ENCODE peak calls at places on chromosome X, in five cellular contexts. One of them, this sample, is unnamed.

GRCh38 chrX:148024425-148025148 is 43.5 kb downstream of the FMR1NB start:
- DNase-seq in HepG2: no peak
- DNase-seq in prostate gland: no peak
- DNase-seq in fibroblast of lung: no peak
- DNase-seq in testis: no peak
- DNase-seq in this sample: no peak

GRCh38 chrX:151722241-151722846 is 6.5 kb downstream of the FATE1 start:
- DNase-seq in fibroblast of lung: peak; percentile 0
- DNase-seq in prostate gland: no peak
- DNase-seq in testis: no peak
- DNase-seq in HepG2: peak; percentile 7
- DNase-seq in this sample: no peak

GRCh38 chrX:43556207-43556606 is 99.9 kb upstream of the MAOA start:
- DNase-seq in testis: no peak
- DNase-seq in HepG2: no peak
- DNase-seq in prostate gland: no peak
- DNase-seq in fibroblast of lung: no peak
- DNase-seq in this sample: no peak

GRCh38 chrX:53831662-53832635 is 145.4 kb upstream of the HUWE1 start:
- DNase-seq in fibroblast of lung: peak; percentile 21
- DNase-seq in prostate gland: peak; percentile 21
- DNase-seq in testis: peak; percentile 42
- DNase-seq in HepG2: peak; percentile 20
- DNase-seq in this sample: no peak

GRCh38 chrX:15142084-15142715 is 127.7 kb downstream of the ASB9 start:
- DNase-seq in prostate gland: no peak
- DNase-seq in fibroblast of lung: no peak
- DNase-seq in HepG2: peak; percentile 1
- DNase-seq in testis: no peak
- DNase-seq in this sample: no peak

GRCh38 chrX:46733226-46733625 is 25.7 kb downstream of the SLC9A7 start:
- DNase-seq in HepG2: no peak
- DNase-seq in prostate gland: no peak
- DNase-seq in fibroblast of lung: no peak
- DNase-seq in testis: no peak
- DNase-seq in this sample: no peak

GRCh38 chrX:45824471-45824870 is 623.8 kb upstream of the DIPK2B start:
- DNase-seq in testis: no peak
- DNase-seq in HepG2: peak; percentile 11
- DNase-seq in fibroblast of lung: peak; percentile 92
- DNase-seq in prostate gland: no peak
- DNase-seq in this sample: no peak

GRCh38 chrX:137926090-137926489 is 360.2 kb downstream of the ZIC3 start:
- DNase-seq in prostate gland: no peak
- DNase-seq in testis: no peak
- DNase-seq in HepG2: no peak
- DNase-seq in fibroblast of lung: no peak
- DNase-seq in this sample: peak; percentile 6

GRCh38 chrX:115642895-115643530 is 82.0 kb downstream of the PLS3 start:
- DNase-seq in prostate gland: peak; percentile 14
- DNase-seq in testis: peak; percentile 54
- DNase-seq in fibroblast of lung: peak; percentile 77
- DNase-seq in HepG2: peak; percentile 6
- DNase-seq in this sample: peak; percentile 25

GRCh38 chrX:50838820-50839600 is 25.0 kb upstream of the SHROOM4 start:
- DNase-seq in prostate gland: no peak
- DNase-seq in testis: no peak
- DNase-seq in HepG2: no peak
- DNase-seq in fibroblast of lung: peak; percentile 2
- DNase-seq in this sample: no peak

GRCh38 chrX:47223476-47224250 is 5.2 kb downstream of the CDK16 start:
- DNase-seq in HepG2: no peak
- DNase-seq in fibroblast of lung: no peak
- DNase-seq in prostate gland: no peak
- DNase-seq in testis: no peak
- DNase-seq in this sample: no peak

GRCh38 chrX:6778547-6779231 is 243.8 kb upstream of the VCX3A start:
- DNase-seq in prostate gland: no peak
- DNase-seq in fibroblast of lung: no peak
- DNase-seq in testis: no peak
- DNase-seq in HepG2: no peak
- DNase-seq in this sample: peak; percentile 41

GRCh38 chrX:17007134-17007768 is 60.8 kb downstream of the REPS2 start:
- DNase-seq in prostate gland: no peak
- DNase-seq in HepG2: peak; percentile 4
- DNase-seq in fibroblast of lung: peak; percentile 43
- DNase-seq in testis: no peak
- DNase-seq in this sample: no peak

GRCh38 chrX:155056877-155057792 is 13.8 kb downstream of the CMC4 start:
- DNase-seq in HepG2: peak; percentile 43
- DNase-seq in fibroblast of lung: peak; percentile 76
- DNase-seq in prostate gland: peak; percentile 39
- DNase-seq in testis: peak; percentile 73
- DNase-seq in this sample: peak; percentile 62

GRCh38 chrX:3435057-3435456 is 88.6 kb upstream of the MXRA5 start:
- DNase-seq in testis: no peak
- DNase-seq in prostate gland: no peak
- DNase-seq in fibroblast of lung: no peak
- DNase-seq in HepG2: no peak
- DNase-seq in this sample: no peak

GRCh38 chrX:36867143-36867542 is 141.0 kb upstream of the FAM47C start:
- DNase-seq in testis: no peak
- DNase-seq in fibroblast of lung: peak; percentile 34
- DNase-seq in prostate gland: peak; percentile 4
- DNase-seq in HepG2: peak; percentile 2
- DNase-seq in this sample: no peak

GRCh38 chrX:150508018-150508417 is 60.4 kb upstream of the MTM1 start:
- DNase-seq in HepG2: no peak
- DNase-seq in testis: no peak
- DNase-seq in prostate gland: no peak
- DNase-seq in fibroblast of lung: no peak
- DNase-seq in this sample: no peak

GRCh38 chrX:13647709-13648212 is 5.2 kb upstream of the TCEANC start:
- DNase-seq in HepG2: peak; percentile 78
- DNase-seq in fibroblast of lung: peak; percentile 91
- DNase-seq in prostate gland: no peak
- DNase-seq in testis: peak; percentile 69
- DNase-seq in this sample: no peak

GRCh38 chrX:52368368-52369055 is at the start of gene XAGE2:
- DNase-seq in testis: no peak
- DNase-seq in prostate gland: no peak
- DNase-seq in HepG2: no peak
- DNase-seq in fibroblast of lung: no peak
- DNase-seq in this sample: no peak

GRCh38 chrX:129600981-129601424 is 53.8 kb downstream of the APLN start:
- DNase-seq in fibroblast of lung: peak; percentile 15
- DNase-seq in HepG2: peak; percentile 4
- DNase-seq in testis: peak; percentile 50
- DNase-seq in prostate gland: peak; percentile 4
- DNase-seq in this sample: peak; percentile 49

GRCh38 chrX:141759238-141759637 is 60.7 kb upstream of the SPANXD start:
- DNase-seq in testis: no peak
- DNase-seq in fibroblast of lung: no peak
- DNase-seq in HepG2: no peak
- DNase-seq in prostate gland: no peak
- DNase-seq in this sample: no peak

GRCh38 chrX:140343226-140343873 is 161.5 kb downstream of the SOX3 start:
- DNase-seq in HepG2: no peak
- DNase-seq in prostate gland: no peak
- DNase-seq in testis: no peak
- DNase-seq in fibroblast of lung: no peak
- DNase-seq in this sample: no peak

GRCh38 chrX:12978205-12979010 is 3.5 kb downstream of the TMSB4X start:
- DNase-seq in fibroblast of lung: peak; percentile 79
- DNase-seq in prostate gland: no peak
- DNase-seq in testis: peak; percentile 37
- DNase-seq in HepG2: no peak
- DNase-seq in this sample: no peak

GRCh38 chrX:16578218-16578617 is 71.7 kb upstream of the S100G start:
- DNase-seq in HepG2: no peak
- DNase-seq in fibroblast of lung: peak; percentile 13
- DNase-seq in prostate gland: no peak
- DNase-seq in testis: no peak
- DNase-seq in this sample: no peak

GRCh38 chrX:47234583-47234982 is 1.8 kb downstream of the USP11 start:
- DNase-seq in testis: no peak
- DNase-seq in prostate gland: no peak
- DNase-seq in fibroblast of lung: peak; percentile 43
- DNase-seq in HepG2: no peak
- DNase-seq in this sample: no peak

GRCh38 chrX:22486326-22486725 is 213.6 kb downstream of the CBLL2 start:
- DNase-seq in prostate gland: no peak
- DNase-seq in HepG2: no peak
- DNase-seq in fibroblast of lung: no peak
- DNase-seq in testis: no peak
- DNase-seq in this sample: no peak

GRCh38 chrX:25198253-25198652 is 182.5 kb upstream of the ARX start:
- DNase-seq in fibroblast of lung: peak; percentile 17
- DNase-seq in testis: peak; percentile 18
- DNase-seq in HepG2: no peak
- DNase-seq in prostate gland: no peak
- DNase-seq in this sample: no peak

GRCh38 chrX:42577936-42578335 is 200.0 kb downstream of the PPP1R2C start:
- DNase-seq in prostate gland: no peak
- DNase-seq in HepG2: no peak
- DNase-seq in testis: no peak
- DNase-seq in fibroblast of lung: no peak
- DNase-seq in this sample: no peak

GRCh38 chrX:103467156-103467555 is 52.1 kb downstream of the RAB40A start:
- DNase-seq in HepG2: no peak
- DNase-seq in testis: no peak
- DNase-seq in prostate gland: no peak
- DNase-seq in fibroblast of lung: no peak
- DNase-seq in this sample: no peak

GRCh38 chrX:153460826-153461225 is 9.6 kb downstream of the HAUS7 start:
- DNase-seq in testis: peak; percentile 47
- DNase-seq in prostate gland: no peak
- DNase-seq in fibroblast of lung: peak; percentile 48
- DNase-seq in HepG2: peak; percentile 15
- DNase-seq in this sample: peak; percentile 66

GRCh38 chrX:77223046-77223445 is 224.1 kb upstream of the FGF16 start:
- DNase-seq in HepG2: no peak
- DNase-seq in fibroblast of lung: no peak
- DNase-seq in testis: no peak
- DNase-seq in prostate gland: no peak
- DNase-seq in this sample: no peak

GRCh38 chrX:69150294-69150960 is 14.8 kb downstream of the PJA1 start:
- DNase-seq in testis: no peak
- DNase-seq in fibroblast of lung: no peak
- DNase-seq in HepG2: peak; percentile 30
- DNase-seq in prostate gland: no peak
- DNase-seq in this sample: no peak

GRCh38 chrX:128754130-128754529 is 701.9 kb upstream of the ACTRT1 start:
- DNase-seq in prostate gland: no peak
- DNase-seq in fibroblast of lung: no peak
- DNase-seq in HepG2: peak; percentile 56
- DNase-seq in testis: no peak
- DNase-seq in this sample: no peak

GRCh38 chrX:275967-276587 is 5.1 kb upstream of the PLCXD1 start:
- DNase-seq in HepG2: peak; percentile 73
- DNase-seq in testis: peak; percentile 62
- DNase-seq in fibroblast of lung: peak; percentile 21
- DNase-seq in prostate gland: peak; percentile 87
- DNase-seq in this sample: peak; percentile 66

GRCh38 chrX:134622056-134622812 is 36.0 kb downstream of the PLAC1 start:
- DNase-seq in HepG2: no peak
- DNase-seq in prostate gland: no peak
- DNase-seq in fibroblast of lung: peak; percentile 86
- DNase-seq in testis: no peak
- DNase-seq in this sample: no peak

GRCh38 chrX:63686878-63687714 is 97.9 kb downstream of the ARHGEF9 start:
- DNase-seq in HepG2: peak; percentile 23
- DNase-seq in testis: no peak
- DNase-seq in fibroblast of lung: peak; percentile 48
- DNase-seq in prostate gland: no peak
- DNase-seq in this sample: no peak

GRCh38 chrX:4570141-4570540 is 856.7 kb upstream of the PRKX start:
- DNase-seq in testis: no peak
- DNase-seq in HepG2: no peak
- DNase-seq in fibroblast of lung: no peak
- DNase-seq in prostate gland: no peak
- DNase-seq in this sample: no peak

DNA sequence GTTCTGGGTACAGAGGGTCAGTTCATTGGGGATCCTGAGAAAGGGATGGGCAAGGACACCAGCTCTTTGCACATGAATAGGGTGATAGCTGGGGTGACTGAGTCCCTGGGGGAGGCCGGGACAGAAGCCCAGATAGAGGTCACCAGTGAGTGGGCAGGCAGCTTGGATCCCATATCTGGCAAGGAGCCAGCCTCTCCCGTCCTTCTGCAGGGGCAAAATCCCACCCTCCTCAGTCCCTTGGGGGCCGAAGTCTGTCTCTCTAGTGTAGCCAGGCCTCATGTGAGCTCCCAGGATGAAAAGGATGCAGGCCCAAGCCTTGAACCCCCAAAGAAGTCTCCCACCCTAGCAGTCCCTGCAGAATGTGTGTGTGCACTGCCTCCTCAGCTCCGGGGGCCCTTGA is 16.9 kb upstream of the GAGE10 start:
- DNase-seq in prostate gland: no peak
- DNase-seq in testis: no peak
- DNase-seq in fibroblast of lung: no peak
- DNase-seq in HepG2: no peak
- DNase-seq in this sample: no peak
- H3K27ac ChIP-seq in prostate gland: no peak overlapping the region
- H3K27ac ChIP-seq in testis: no peak overlapping the region
- H3K27ac ChIP-seq in fibroblast of lung: no peak overlapping the region
- H3K27ac ChIP-seq in HepG2: no peak overlapping the region
- H3K27ac ChIP-seq in this sample: no peak overlapping the region

DNA sequence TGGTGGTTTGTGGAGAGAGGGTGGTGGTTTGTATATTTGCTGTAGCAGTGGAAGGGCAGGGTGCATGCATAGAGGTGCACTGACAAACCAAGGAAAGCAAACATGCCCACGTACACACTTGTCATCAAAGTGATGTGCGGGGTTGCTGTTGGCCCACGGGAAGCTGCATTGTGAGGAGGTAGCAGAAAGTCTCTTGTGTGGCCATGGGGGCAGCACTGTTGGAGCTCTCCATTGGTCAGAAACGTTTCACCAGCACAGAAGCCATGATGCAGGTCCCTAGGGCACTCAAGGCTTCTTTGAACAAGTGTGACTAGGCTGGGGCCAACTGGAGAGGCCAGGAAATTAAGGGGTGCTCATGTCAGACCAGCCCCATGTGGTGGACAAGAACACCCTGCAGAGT is 174.8 kb upstream of the KLF8 start:
- DNase-seq in prostate gland: no peak
- DNase-seq in HepG2: no peak
- DNase-seq in fibroblast of lung: no peak
- DNase-seq in testis: no peak
- DNase-seq in this sample: no peak
- H3K27ac ChIP-seq in prostate gland: no peak overlapping the region
- H3K27ac ChIP-seq in HepG2: no peak overlapping the region
- H3K27ac ChIP-seq in fibroblast of lung: no peak overlapping the region
- H3K27ac ChIP-seq in testis: no peak overlapping the region
- H3K27ac ChIP-seq in this sample: no peak overlapping the region

GRCh38 chrX:121011254-121011653 is 25.7 kb upstream of the CT47A1 start:
- DNase-seq in prostate gland: no peak
- DNase-seq in fibroblast of lung: no peak
- DNase-seq in testis: peak; percentile 49
- DNase-seq in HepG2: peak; percentile 52
- DNase-seq in this sample: no peak
- H3K27ac ChIP-seq in prostate gland: no peak overlapping the region
- H3K27ac ChIP-seq in fibroblast of lung: no peak overlapping the region
- H3K27ac ChIP-seq in testis: no peak overlapping the region
- H3K27ac ChIP-seq in HepG2: peak overlapping the region; percentile 81
- H3K27ac ChIP-seq in this sample: no peak overlapping the region

GRCh38 chrX:74251006-74251930 is 52.7 kb upstream of the ZCCHC13 start:
- DNase-seq in prostate gland: peak; percentile 26
- DNase-seq in fibroblast of lung: peak; percentile 50
- DNase-seq in testis: no peak
- DNase-seq in HepG2: peak; percentile 80
- DNase-seq in this sample: no peak
- H3K27ac ChIP-seq in prostate gland: peak overlapping the region; percentile 56
- H3K27ac ChIP-seq in fibroblast of lung: no peak overlapping the region
- H3K27ac ChIP-seq in testis: no peak overlapping the region
- H3K27ac ChIP-seq in HepG2: peak overlapping the region; percentile 83
- H3K27ac ChIP-seq in this sample: no peak overlapping the region